ENCODE peak calls at places on chromosomes 11 and 22, in five cellular contexts. K is AG09309, R is left lung, U is left ventricle myocardium inferior, A is dorsolateral prefrontal cortex. P is an unnamed sample.

GRCh38 chr11:128341280-128341679 is 246.1 kb downstream of the ETS1 start:
- DNase-seq in K (no peak), R (no peak), U (no peak), A (no peak), P (no peak)

GRCh38 chr22:50600541-50600940 is at the start of gene MAPK8IP2:
- DNase-seq in K (no peak), R (peak), U (no peak), A (peak), P (no peak)

GRCh38 chr22:45531944-45532631 is 29.4 kb downstream of the FBLN1 start:
- DNase-seq in K (no peak), R (no peak), U (no peak), A (no peak), P (no peak)

GRCh38 chr11:67024966-67025365 is 2.0 kb downstream of the SYT12 start:
- DNase-seq in K (no peak), R (no peak), U (no peak), A (no peak), P (no peak)

GRCh38 chr11:73325036-73325981 is 17.2 kb downstream of the ARHGEF17 start:
- DNase-seq in K (no peak), R (no peak), U (peak), A (no peak), P (no peak)

GRCh38 chr22:19290400-19291217 is 910 bp downstream of the CLTCL1 start:
- DNase-seq in K (no peak), R (no peak), U (no peak), A (no peak), P (no peak)

GRCh38 chr11:114181195-114181594 is 115.0 kb upstream of the NNMT start:
- DNase-seq in K (no peak), R (no peak), U (no peak), A (no peak), P (no peak)

GRCh38 chr11:60314607-60315321 is 12.3 kb upstream of the MS4A6E start:
- DNase-seq in K (no peak), R (no peak), U (no peak), A (no peak), P (no peak)

GRCh38 chr22:27810566-27810965 is 9.0 kb upstream of the MN1 start:
- DNase-seq in K (peak), R (no peak), U (peak), A (no peak), P (peak)

GRCh38 chr22:26903030-26903856 is 245.9 kb downstream of the MIAT start:
- DNase-seq in K (no peak), R (no peak), U (no peak), A (no peak), P (no peak)

GRCh38 chr22:36454916-36455570 is 26.4 kb downstream of the TXN2 start:
- DNase-seq in K (no peak), R (peak), U (peak), A (peak), P (peak)

GRCh38 chr22:36455571-36456458 is 25.6 kb downstream of the TXN2 start:
- DNase-seq in K (no peak), R (no peak), U (no peak), A (no peak), P (no peak)

GRCh38 chr22:36453266-36453607 is 28.2 kb downstream of the TXN2 start:
- DNase-seq in K (no peak), R (no peak), U (no peak), A (no peak), P (no peak)

GRCh38 chr22:36452473-36453265 is 28.8 kb downstream of the TXN2 start:
- DNase-seq in K (no peak), R (no peak), U (no peak), A (no peak), P (no peak)

GRCh38 chr22:36453855-36454378 is 27.5 kb downstream of the TXN2 start:
- DNase-seq in K (no peak), R (no peak), U (no peak), A (no peak), P (no peak)
- H3K4me3 ChIP-seq in K (no peak), R (peak), U (no peak), A (no peak), P (no peak)

DNA sequence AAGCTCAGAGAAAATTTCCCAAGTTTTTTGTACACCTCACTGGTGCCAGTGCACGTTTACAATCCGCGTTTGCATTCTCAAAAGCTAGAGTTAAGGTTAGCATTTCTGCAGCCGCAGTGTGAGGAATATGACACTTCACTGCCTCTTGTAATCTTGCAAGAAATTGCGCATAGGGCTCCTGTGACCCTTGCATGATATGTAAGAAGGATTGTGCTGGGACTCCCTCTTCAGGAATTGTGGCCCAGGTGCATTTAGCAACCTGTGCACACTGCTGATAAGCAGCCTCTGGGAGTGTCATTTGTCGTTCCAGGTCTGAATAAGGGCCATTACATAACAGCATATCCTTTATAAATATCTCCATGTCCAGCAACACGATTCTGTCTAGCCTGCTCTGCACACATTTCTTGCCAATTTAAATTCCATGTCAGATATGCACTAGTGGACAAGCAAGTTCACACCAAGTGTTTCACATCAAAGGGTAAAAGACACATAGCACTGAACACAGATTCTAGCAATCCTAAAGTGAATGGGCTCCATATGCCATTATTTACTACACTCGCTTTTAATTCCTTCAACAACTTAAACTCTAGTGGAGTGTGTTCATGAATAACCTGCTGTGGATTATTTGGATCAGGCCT is 69.2 kb upstream of the INCENP start:
- DNase-seq in K (peak), R (no peak), U (no peak), A (no peak), P (no peak)
- H3K4me3 ChIP-seq in K (no peak), R (no peak), U (no peak), A (no peak), P (no peak)

DNA sequence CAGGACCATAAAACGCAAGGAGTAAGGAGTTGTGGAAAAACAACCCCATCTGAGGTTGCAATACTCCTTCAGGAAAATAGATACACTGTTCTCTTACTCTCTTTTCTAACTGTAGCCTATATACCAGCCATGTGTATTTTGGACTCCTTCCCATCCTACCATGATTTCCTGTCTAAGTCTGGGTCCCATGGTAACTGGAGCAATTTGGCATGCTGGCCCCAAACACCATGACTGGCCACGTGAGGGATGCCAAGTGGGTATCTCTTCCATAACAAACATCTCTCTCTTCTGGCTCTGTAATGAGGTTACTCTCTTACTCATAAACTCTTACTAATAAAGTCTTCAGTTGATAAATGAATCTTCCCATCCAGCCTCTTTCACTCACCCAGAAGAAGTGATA is 26.5 kb downstream of the ABTB2 start:
- DNase-seq in K (peak), R (no peak), U (no peak), A (no peak), P (no peak)
- H3K4me3 ChIP-seq in K (no peak), R (no peak), U (no peak), A (no peak), P (no peak)

DNA sequence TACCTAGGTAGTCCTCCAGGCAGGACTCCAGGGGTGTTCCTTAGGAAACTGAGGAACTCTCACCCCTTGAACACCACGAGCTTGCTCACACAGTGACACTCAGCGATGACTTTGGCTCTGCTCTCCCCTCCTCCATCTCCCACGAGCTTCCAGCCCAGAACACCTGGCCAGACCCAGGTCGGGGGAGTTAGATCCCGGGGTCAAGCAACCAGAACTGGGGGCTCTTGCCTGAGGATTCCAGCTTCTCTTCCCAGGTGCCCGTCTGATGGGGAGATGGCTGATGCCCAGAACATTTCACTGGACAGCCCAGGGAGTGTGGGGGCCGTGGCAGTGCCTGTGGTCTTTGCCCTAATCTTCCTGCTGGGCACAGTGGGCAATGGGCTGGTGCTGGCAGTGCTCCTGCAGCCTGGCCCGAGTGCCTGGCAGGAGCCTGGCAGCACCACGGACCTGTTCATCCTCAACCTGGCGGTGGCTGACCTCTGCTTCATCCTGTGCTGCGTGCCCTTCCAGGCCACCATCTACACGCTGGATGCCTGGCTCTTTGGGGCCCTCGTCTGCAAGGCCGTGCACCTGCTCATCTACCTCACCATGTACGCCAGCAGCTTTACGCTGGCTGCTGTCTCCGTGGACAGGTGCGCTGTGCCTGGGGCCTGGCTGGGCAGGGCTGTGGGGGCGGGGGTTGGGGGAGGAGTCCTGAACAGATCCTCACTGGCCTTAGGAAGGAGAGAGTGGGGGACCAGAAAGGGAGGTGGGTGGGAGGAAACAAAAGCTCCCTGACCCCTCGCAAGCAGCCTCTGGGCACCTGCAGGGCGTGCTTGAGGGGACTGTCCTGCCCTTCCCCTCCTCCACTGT is at the start of gene GALR3:
- DNase-seq in K (no peak), R (peak), U (no peak), A (no peak), P (no peak)
- H3K4me3 ChIP-seq in K (no peak), R (no peak), U (no peak), A (no peak), P (no peak)

DNA sequence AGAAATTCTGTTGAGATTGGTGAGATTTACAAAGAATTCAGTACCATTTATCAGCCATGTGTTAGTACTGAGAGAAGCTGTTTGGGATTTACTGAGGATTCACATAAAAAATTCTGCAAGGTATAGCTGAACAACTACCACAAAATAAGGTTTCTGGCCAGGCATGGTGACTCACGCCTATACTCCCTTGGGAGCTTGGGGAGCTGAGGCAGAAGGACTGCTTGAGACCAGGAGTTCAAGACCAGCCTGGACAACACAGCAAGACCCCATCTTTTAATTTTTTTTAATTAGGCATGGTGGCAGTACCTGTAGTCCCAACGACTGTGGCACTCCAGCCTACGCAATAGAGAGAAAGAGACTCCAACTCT is 86.7 kb downstream of the SIK3 start:
- DNase-seq in K (no peak), R (no peak), U (no peak), A (no peak), P (no peak)
- H3K4me3 ChIP-seq in K (no peak), R (no peak), U (no peak), A (no peak), P (no peak)

DNA sequence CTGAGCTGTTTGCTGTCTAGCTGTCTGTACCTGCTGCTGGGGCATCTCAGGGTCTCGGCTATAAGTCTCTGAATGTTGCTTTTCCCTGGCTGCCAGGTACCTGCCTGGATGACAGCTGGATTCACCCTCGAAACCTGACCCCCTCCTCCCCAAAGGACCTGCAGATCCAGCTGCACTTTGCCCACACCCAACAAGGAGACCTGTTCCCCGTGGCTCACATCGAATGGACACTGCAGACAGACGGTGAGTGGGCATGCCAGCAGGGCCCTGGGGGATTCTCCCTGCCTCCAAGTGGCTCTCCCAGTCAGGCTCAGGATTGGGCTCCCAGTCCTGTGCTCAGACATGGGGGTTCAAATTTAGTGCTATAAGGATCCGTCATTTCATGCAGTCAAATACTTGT is 12.9 kb downstream of the IL17RA start:
- DNase-seq in K (no peak), R (no peak), U (no peak), A (no peak), P (no peak)
- H3K4me3 ChIP-seq in K (no peak), R (peak), U (no peak), A (no peak), P (no peak)

P was measured in heart right ventricle.